ENCODE peak calls at places on chromosomes 1 and 21, in eight cellular contexts. One of them, this sample, is unnamed.

GRCh38 chr1:40105028-40105427 is 8.0 kb upstream of the PPT1 start:
- DNase-seq in vagina: no peak
- DNase-seq in left ventricle myocardium inferior: no peak
- DNase-seq in prostate gland: no peak
- DNase-seq in uterus: no peak
- DNase-seq in CD8-positive, alpha-beta T cell: no peak
- DNase-seq in right atrium auricular region: no peak
- DNase-seq in transverse colon: no peak
- DNase-seq in this sample: no peak

GRCh38 chr1:168691541-168691940 is 37.5 kb downstream of the DPT start:
- DNase-seq in transverse colon: no peak
- DNase-seq in prostate gland: no peak
- DNase-seq in uterus: no peak
- DNase-seq in vagina: no peak
- DNase-seq in right atrium auricular region: no peak
- DNase-seq in CD8-positive, alpha-beta T cell: no peak
- DNase-seq in left ventricle myocardium inferior: no peak
- DNase-seq in this sample: no peak

GRCh38 chr1:97844552-97845089 is 76.2 kb downstream of the DPYD start:
- DNase-seq in prostate gland: no peak
- DNase-seq in CD8-positive, alpha-beta T cell: no peak
- DNase-seq in transverse colon: no peak
- DNase-seq in right atrium auricular region: no peak
- DNase-seq in uterus: no peak
- DNase-seq in vagina: no peak
- DNase-seq in left ventricle myocardium inferior: no peak
- DNase-seq in this sample: no peak

GRCh38 chr1:208437416-208437815 is 193.2 kb upstream of the PLXNA2 start:
- DNase-seq in left ventricle myocardium inferior: no peak
- DNase-seq in uterus: no peak
- DNase-seq in transverse colon: no peak
- DNase-seq in vagina: no peak
- DNase-seq in right atrium auricular region: no peak
- DNase-seq in prostate gland: no peak
- DNase-seq in CD8-positive, alpha-beta T cell: no peak
- DNase-seq in this sample: no peak

GRCh38 chr1:224919508-224919907 is 10.0 kb upstream of the DNAH14 start:
- DNase-seq in CD8-positive, alpha-beta T cell: no peak
- DNase-seq in vagina: no peak
- DNase-seq in prostate gland: no peak
- DNase-seq in left ventricle myocardium inferior: no peak
- DNase-seq in right atrium auricular region: no peak
- DNase-seq in uterus: no peak
- DNase-seq in transverse colon: no peak
- DNase-seq in this sample: no peak

GRCh38 chr1:179105393-179105792 is 23.5 kb downstream of the TOR3A start:
- DNase-seq in vagina: no peak
- DNase-seq in prostate gland: no peak
- DNase-seq in right atrium auricular region: no peak
- DNase-seq in transverse colon: no peak
- DNase-seq in CD8-positive, alpha-beta T cell: no peak
- DNase-seq in uterus: no peak
- DNase-seq in left ventricle myocardium inferior: no peak
- DNase-seq in this sample: no peak

GRCh38 chr21:43318841-43319781 is 107.8 kb downstream of the SIK1 start:
- DNase-seq in left ventricle myocardium inferior: no peak
- DNase-seq in right atrium auricular region: no peak
- DNase-seq in transverse colon: peak; percentile 46
- DNase-seq in uterus: no peak
- DNase-seq in CD8-positive, alpha-beta T cell: no peak
- DNase-seq in vagina: no peak
- DNase-seq in prostate gland: no peak
- DNase-seq in this sample: no peak

GRCh38 chr1:206014591-206014990 is 9.1 kb downstream of the CTSE start:
- DNase-seq in CD8-positive, alpha-beta T cell: no peak
- DNase-seq in vagina: no peak
- DNase-seq in right atrium auricular region: no peak
- DNase-seq in left ventricle myocardium inferior: no peak
- DNase-seq in uterus: no peak
- DNase-seq in prostate gland: no peak
- DNase-seq in transverse colon: no peak
- DNase-seq in this sample: no peak

GRCh38 chr1:62906428-62906886 is 122.5 kb downstream of the ATG4C start:
- DNase-seq in uterus: no peak
- DNase-seq in CD8-positive, alpha-beta T cell: no peak
- DNase-seq in transverse colon: no peak
- DNase-seq in vagina: no peak
- DNase-seq in right atrium auricular region: no peak
- DNase-seq in left ventricle myocardium inferior: no peak
- DNase-seq in prostate gland: no peak
- DNase-seq in this sample: no peak

GRCh38 chr21:29175408-29176147 is 45.1 kb downstream of the MAP3K7CL start:
- DNase-seq in right atrium auricular region: no peak
- DNase-seq in CD8-positive, alpha-beta T cell: no peak
- DNase-seq in left ventricle myocardium inferior: no peak
- DNase-seq in vagina: no peak
- DNase-seq in transverse colon: no peak
- DNase-seq in prostate gland: peak; percentile 81
- DNase-seq in uterus: no peak
- DNase-seq in this sample: no peak

GRCh38 chr1:48031676-48032075 is 34.5 kb upstream of the TRABD2B start:
- DNase-seq in CD8-positive, alpha-beta T cell: no peak
- DNase-seq in transverse colon: no peak
- DNase-seq in prostate gland: no peak
- DNase-seq in uterus: no peak
- DNase-seq in left ventricle myocardium inferior: no peak
- DNase-seq in vagina: no peak
- DNase-seq in right atrium auricular region: no peak
- DNase-seq in this sample: no peak

GRCh38 chr1:21530368-21531016 is 21.3 kb downstream of the ALPL start:
- DNase-seq in transverse colon: no peak
- DNase-seq in prostate gland: no peak
- DNase-seq in uterus: no peak
- DNase-seq in CD8-positive, alpha-beta T cell: no peak
- DNase-seq in right atrium auricular region: no peak
- DNase-seq in vagina: no peak
- DNase-seq in left ventricle myocardium inferior: no peak
- DNase-seq in this sample: no peak

GRCh38 chr1:36285450-36286101 is 20.6 kb upstream of the SH3D21 start:
- DNase-seq in uterus: peak; percentile 80
- DNase-seq in CD8-positive, alpha-beta T cell: peak; percentile 43
- DNase-seq in right atrium auricular region: peak; percentile 72
- DNase-seq in transverse colon: peak; percentile 61
- DNase-seq in prostate gland: peak; percentile 90
- DNase-seq in left ventricle myocardium inferior: no peak
- DNase-seq in vagina: no peak
- DNase-seq in this sample: no peak

GRCh38 chr1:222053790-222054294 is 312.0 kb upstream of the DUSP10 start:
- DNase-seq in left ventricle myocardium inferior: no peak
- DNase-seq in transverse colon: no peak
- DNase-seq in uterus: no peak
- DNase-seq in vagina: no peak
- DNase-seq in prostate gland: no peak
- DNase-seq in right atrium auricular region: no peak
- DNase-seq in CD8-positive, alpha-beta T cell: no peak
- DNase-seq in this sample: no peak

GRCh38 chr1:156004843-156005593 is 15.7 kb downstream of the SSR2 start:
- DNase-seq in CD8-positive, alpha-beta T cell: no peak
- DNase-seq in vagina: no peak
- DNase-seq in prostate gland: no peak
- DNase-seq in uterus: no peak
- DNase-seq in right atrium auricular region: no peak
- DNase-seq in left ventricle myocardium inferior: no peak
- DNase-seq in transverse colon: peak; percentile 53
- DNase-seq in this sample: no peak

GRCh38 chr1:184958554-184959353 is 15.6 kb downstream of the NIBAN1 start:
- DNase-seq in vagina: no peak
- DNase-seq in CD8-positive, alpha-beta T cell: no peak
- DNase-seq in left ventricle myocardium inferior: peak; percentile 70
- DNase-seq in right atrium auricular region: no peak
- DNase-seq in transverse colon: no peak
- DNase-seq in uterus: no peak
- DNase-seq in prostate gland: no peak
- DNase-seq in this sample: no peak

GRCh38 chr1:118716775-118717174 is 271.4 kb downstream of the TBX15 start:
- DNase-seq in vagina: no peak
- DNase-seq in uterus: no peak
- DNase-seq in prostate gland: no peak
- DNase-seq in CD8-positive, alpha-beta T cell: no peak
- DNase-seq in transverse colon: no peak
- DNase-seq in left ventricle myocardium inferior: no peak
- DNase-seq in right atrium auricular region: no peak
- DNase-seq in this sample: no peak

GRCh38 chr1:93847811-93848288 is 31.2 kb downstream of the DNTTIP2 start:
- DNase-seq in transverse colon: peak; percentile 73
- DNase-seq in uterus: peak; percentile 71
- DNase-seq in vagina: no peak
- DNase-seq in CD8-positive, alpha-beta T cell: peak; percentile 50
- DNase-seq in right atrium auricular region: peak; percentile 77
- DNase-seq in prostate gland: peak; percentile 51
- DNase-seq in left ventricle myocardium inferior: peak; percentile 70
- DNase-seq in this sample: no peak

GRCh38 chr1:58249729-58250586 is 296.6 kb downstream of the OMA1 start:
- DNase-seq in right atrium auricular region: no peak
- DNase-seq in prostate gland: no peak
- DNase-seq in transverse colon: no peak
- DNase-seq in CD8-positive, alpha-beta T cell: no peak
- DNase-seq in vagina: no peak
- DNase-seq in left ventricle myocardium inferior: peak; percentile 21
- DNase-seq in uterus: peak; percentile 20
- DNase-seq in this sample: no peak

DNA sequence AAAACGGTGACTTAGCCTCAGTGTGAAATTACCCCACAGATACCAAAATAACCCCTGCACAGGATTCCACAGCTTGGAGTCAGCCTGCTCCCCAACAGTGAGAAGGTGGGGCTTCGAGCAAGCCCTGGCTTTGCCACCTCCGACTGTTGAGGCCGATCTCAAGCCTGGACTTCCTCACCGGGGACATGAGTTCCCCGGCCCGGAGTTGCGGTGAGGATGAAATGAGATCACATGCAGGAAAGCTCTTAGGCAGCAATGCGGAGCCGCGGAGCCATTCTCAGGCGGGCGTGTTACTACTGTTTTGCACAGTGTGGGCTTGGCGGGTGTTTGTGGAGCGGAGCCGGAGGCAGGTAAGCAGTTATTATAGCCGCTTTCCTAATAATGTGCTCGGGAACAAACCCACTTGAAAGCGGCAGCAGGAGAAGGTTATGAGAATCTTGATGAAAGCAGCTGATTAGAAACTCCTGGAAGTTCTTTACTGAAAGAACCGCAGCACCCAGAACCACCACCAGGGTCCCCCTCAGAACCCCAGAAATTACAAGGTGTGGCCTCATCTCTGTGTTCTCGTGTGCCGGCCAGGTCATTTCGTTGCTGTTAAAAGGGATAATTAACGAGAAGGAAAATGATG is 3.9 kb upstream of the CLSTN1 start:
- DNase-seq in CD8-positive, alpha-beta T cell: no peak
- DNase-seq in prostate gland: no peak
- DNase-seq in uterus: no peak
- DNase-seq in transverse colon: no peak
- DNase-seq in vagina: no peak
- DNase-seq in right atrium auricular region: no peak
- DNase-seq in left ventricle myocardium inferior: no peak
- DNase-seq in this sample: no peak
- H3K36me3 ChIP-seq in CD8-positive, alpha-beta T cell: no peaks in the 10 kb centered on the region
- H3K36me3 ChIP-seq in prostate gland: no peaks in the 10 kb centered on the region
- H3K36me3 ChIP-seq in uterus: no peaks in the 10 kb centered on the region
- H3K36me3 ChIP-seq in transverse colon: no peaks in the 10 kb centered on the region
- H3K36me3 ChIP-seq in vagina: no peaks in the 10 kb centered on the region
- H3K36me3 ChIP-seq in right atrium auricular region: no peaks in the 10 kb centered on the region
- H3K36me3 ChIP-seq in left ventricle myocardium inferior: no peaks in the 10 kb centered on the region
- H3K36me3 ChIP-seq in this sample: no peaks in the 10 kb centered on the region

GRCh38 chr1:110533230-110533629 is 14.3 kb upstream of the KCNA10 start:
- DNase-seq in prostate gland: no peak
- DNase-seq in CD8-positive, alpha-beta T cell: no peak
- DNase-seq in left ventricle myocardium inferior: no peak
- DNase-seq in right atrium auricular region: no peak
- DNase-seq in uterus: no peak
- DNase-seq in transverse colon: no peak
- DNase-seq in vagina: no peak
- DNase-seq in this sample: no peak
- TF ChIP-seq CTCF in prostate gland: no peak
- TF ChIP-seq CTCF in CD8-positive, alpha-beta T cell: no peak
- TF ChIP-seq CTCF in left ventricle myocardium inferior: no peak
- TF ChIP-seq CTCF in right atrium auricular region: no peak
- TF ChIP-seq CTCF in uterus: no peak
- TF ChIP-seq CTCF in transverse colon: no peak
- TF ChIP-seq CTCF in vagina: no peak
- TF ChIP-seq CTCF in this sample: no peak

DNA sequence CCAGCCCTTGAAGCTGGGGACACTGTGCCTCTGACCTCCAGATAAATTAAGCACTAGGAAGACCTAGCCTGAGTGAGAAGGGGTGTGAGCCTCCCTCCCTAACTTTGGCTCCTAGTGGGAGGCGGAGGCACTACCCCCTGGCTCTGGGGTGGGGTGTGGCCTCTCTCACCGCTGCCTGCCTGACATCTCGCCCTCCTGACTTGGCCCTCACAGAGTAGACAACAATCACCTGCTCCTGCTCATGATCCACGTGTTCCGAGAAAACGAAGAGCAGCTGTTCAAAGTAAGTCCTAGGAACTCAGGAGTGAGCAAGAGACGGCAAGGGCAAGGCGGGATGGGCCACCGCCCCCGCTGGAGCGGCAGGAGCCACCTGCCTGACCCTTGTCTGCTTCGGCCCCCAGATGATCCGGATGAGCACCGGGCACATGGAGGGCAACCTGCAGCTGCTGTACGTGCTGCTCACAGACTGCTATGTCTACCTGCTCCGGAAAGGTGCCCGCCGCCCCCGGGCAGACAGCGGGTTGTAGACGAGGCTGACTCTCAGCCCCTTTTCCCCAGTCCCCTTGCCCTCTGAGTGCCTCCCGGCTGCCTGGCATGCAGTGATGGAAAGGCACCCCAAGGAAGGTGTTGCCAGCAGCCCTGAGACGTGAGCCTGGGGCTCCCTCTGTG is 8.1 kb upstream of the SLC25A34 start:
- DNase-seq in left ventricle myocardium inferior: no peak
- DNase-seq in transverse colon: no peak
- DNase-seq in vagina: no peak
- DNase-seq in prostate gland: no peak
- DNase-seq in CD8-positive, alpha-beta T cell: no peak
- DNase-seq in right atrium auricular region: no peak
- DNase-seq in uterus: no peak
- DNase-seq in this sample: no peak
- H3K36me3 ChIP-seq in left ventricle myocardium inferior: peaks cover 92% of the 10 kb centered on the region
- H3K36me3 ChIP-seq in transverse colon: no peaks in the 10 kb centered on the region
- H3K36me3 ChIP-seq in vagina: peaks cover 86% of the 10 kb centered on the region
- H3K36me3 ChIP-seq in prostate gland: peaks cover 41% of the 10 kb centered on the region
- H3K36me3 ChIP-seq in CD8-positive, alpha-beta T cell: peaks cover 36% of the 10 kb centered on the region
- H3K36me3 ChIP-seq in right atrium auricular region: peaks cover 96% of the 10 kb centered on the region
- H3K36me3 ChIP-seq in uterus: no peaks in the 10 kb centered on the region
- H3K36me3 ChIP-seq in this sample: peaks cover 100% of the 10 kb centered on the region

DNA sequence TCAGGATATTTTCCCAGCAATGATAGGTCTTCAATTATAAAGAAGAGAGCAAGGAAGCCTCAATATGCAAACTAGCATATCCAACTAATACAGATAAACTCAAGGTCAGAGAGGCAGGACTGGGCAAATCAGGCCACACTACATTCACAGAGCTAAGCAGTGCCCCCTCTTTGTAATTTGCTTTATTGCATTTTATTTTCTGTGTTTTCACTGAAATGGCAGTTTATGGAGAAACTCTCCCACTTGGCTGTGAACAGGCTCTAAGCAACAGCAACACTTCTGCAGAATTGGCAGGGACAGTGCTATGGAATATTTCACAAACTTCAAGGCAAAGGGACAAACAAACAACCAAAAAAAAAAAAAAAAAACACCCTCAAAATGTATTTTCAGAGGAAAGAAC is 93.4 kb upstream of the SOD1 start:
- DNase-seq in uterus: no peak
- DNase-seq in prostate gland: no peak
- DNase-seq in transverse colon: no peak
- DNase-seq in vagina: no peak
- DNase-seq in right atrium auricular region: no peak
- DNase-seq in CD8-positive, alpha-beta T cell: no peak
- DNase-seq in left ventricle myocardium inferior: no peak
- DNase-seq in this sample: no peak
- TF ChIP-seq CTCF in uterus: no peak
- TF ChIP-seq CTCF in prostate gland: no peak
- TF ChIP-seq CTCF in transverse colon: no peak
- TF ChIP-seq CTCF in vagina: no peak
- TF ChIP-seq CTCF in right atrium auricular region: peak; percentile 15
- TF ChIP-seq CTCF in CD8-positive, alpha-beta T cell: no peak
- TF ChIP-seq CTCF in left ventricle myocardium inferior: no peak
- TF ChIP-seq CTCF in this sample: no peak

This sample was measured in esophagus muscularis mucosa.